ENCODE peak calls at places on chromosome 15, in nine cellular contexts. One of them, this sample, is unnamed.
A peak's percentile ranks its signal among the peaks of the same experiment; 100 is the strongest.

GRCh38 chr15:77162872-77163633 is 92.1 kb upstream of the TSPAN3 start:
- DNase-seq in heart left ventricle: no peak
- DNase-seq in body of pancreas: no peak
- DNase-seq in ovary: no peak
- DNase-seq in CD8-positive, alpha-beta T cell: no peak
- DNase-seq in SK-N-MC: no peak
- DNase-seq in lung: no peak
- DNase-seq in right atrium auricular region: no peak
- DNase-seq in heart right ventricle: no peak
- DNase-seq in this sample: no peak

GRCh38 chr15:98873441-98874218 is 134.0 kb downstream of the PGPEP1L start:
- DNase-seq in heart left ventricle: no peak
- DNase-seq in body of pancreas: no peak
- DNase-seq in ovary: no peak
- DNase-seq in CD8-positive, alpha-beta T cell: no peak
- DNase-seq in SK-N-MC: no peak
- DNase-seq in lung: no peak
- DNase-seq in right atrium auricular region: no peak
- DNase-seq in heart right ventricle: no peak
- DNase-seq in this sample: no peak

GRCh38 chr15:48695088-48695834 is 49.8 kb upstream of the FBN1 start:
- DNase-seq in heart left ventricle: no peak
- DNase-seq in body of pancreas: no peak
- DNase-seq in ovary: no peak
- DNase-seq in CD8-positive, alpha-beta T cell: no peak
- DNase-seq in SK-N-MC: no peak
- DNase-seq in lung: no peak
- DNase-seq in right atrium auricular region: no peak
- DNase-seq in heart right ventricle: no peak
- DNase-seq in this sample: no peak

GRCh38 chr15:22902046-22902445 is 63.6 kb downstream of the NIPA2 start:
- DNase-seq in heart left ventricle: no peak
- DNase-seq in body of pancreas: no peak
- DNase-seq in ovary: no peak
- DNase-seq in CD8-positive, alpha-beta T cell: no peak
- DNase-seq in SK-N-MC: no peak
- DNase-seq in lung: no peak
- DNase-seq in right atrium auricular region: no peak
- DNase-seq in heart right ventricle: no peak
- DNase-seq in this sample: no peak

GRCh38 chr15:71066983-71067382 is 48.3 kb upstream of the THSD4 start:
- DNase-seq in heart left ventricle: no peak
- DNase-seq in body of pancreas: peak; percentile 13
- DNase-seq in ovary: no peak
- DNase-seq in CD8-positive, alpha-beta T cell: no peak
- DNase-seq in SK-N-MC: no peak
- DNase-seq in lung: no peak
- DNase-seq in right atrium auricular region: no peak
- DNase-seq in heart right ventricle: no peak
- DNase-seq in this sample: no peak

GRCh38 chr15:67181221-67181639 is 73.2 kb downstream of the AAGAB start:
- DNase-seq in heart left ventricle: peak; percentile 15
- DNase-seq in body of pancreas: no peak
- DNase-seq in ovary: no peak
- DNase-seq in CD8-positive, alpha-beta T cell: peak; percentile 14
- DNase-seq in SK-N-MC: no peak
- DNase-seq in lung: no peak
- DNase-seq in right atrium auricular region: peak; percentile 50
- DNase-seq in heart right ventricle: no peak
- DNase-seq in this sample: no peak

GRCh38 chr15:95319242-95319641 is 1011.3 kb upstream of the NR2F2 start:
- DNase-seq in heart left ventricle: no peak
- DNase-seq in body of pancreas: no peak
- DNase-seq in ovary: no peak
- DNase-seq in CD8-positive, alpha-beta T cell: no peak
- DNase-seq in SK-N-MC: no peak
- DNase-seq in lung: no peak
- DNase-seq in right atrium auricular region: no peak
- DNase-seq in heart right ventricle: no peak
- DNase-seq in this sample: no peak

GRCh38 chr15:40192942-40193341 is 32.1 kb downstream of the BUB1B start:
- DNase-seq in heart left ventricle: no peak
- DNase-seq in body of pancreas: no peak
- DNase-seq in ovary: no peak
- DNase-seq in CD8-positive, alpha-beta T cell: no peak
- DNase-seq in SK-N-MC: no peak
- DNase-seq in lung: no peak
- DNase-seq in right atrium auricular region: no peak
- DNase-seq in heart right ventricle: no peak
- DNase-seq in this sample: no peak

GRCh38 chr15:69482686-69483256 is 30.2 kb downstream of the RPLP1 start:
- DNase-seq in heart left ventricle: no peak
- DNase-seq in body of pancreas: peak; percentile 48
- DNase-seq in ovary: no peak
- DNase-seq in CD8-positive, alpha-beta T cell: no peak
- DNase-seq in SK-N-MC: no peak
- DNase-seq in lung: no peak
- DNase-seq in right atrium auricular region: no peak
- DNase-seq in heart right ventricle: no peak
- DNase-seq in this sample: no peak

GRCh38 chr15:45050587-45050986 is 27.6 kb downstream of the SORD start:
- DNase-seq in heart left ventricle: no peak
- DNase-seq in body of pancreas: no peak
- DNase-seq in ovary: no peak
- DNase-seq in CD8-positive, alpha-beta T cell: no peak
- DNase-seq in SK-N-MC: no peak
- DNase-seq in lung: no peak
- DNase-seq in right atrium auricular region: no peak
- DNase-seq in heart right ventricle: no peak
- DNase-seq in this sample: no peak

DNA sequence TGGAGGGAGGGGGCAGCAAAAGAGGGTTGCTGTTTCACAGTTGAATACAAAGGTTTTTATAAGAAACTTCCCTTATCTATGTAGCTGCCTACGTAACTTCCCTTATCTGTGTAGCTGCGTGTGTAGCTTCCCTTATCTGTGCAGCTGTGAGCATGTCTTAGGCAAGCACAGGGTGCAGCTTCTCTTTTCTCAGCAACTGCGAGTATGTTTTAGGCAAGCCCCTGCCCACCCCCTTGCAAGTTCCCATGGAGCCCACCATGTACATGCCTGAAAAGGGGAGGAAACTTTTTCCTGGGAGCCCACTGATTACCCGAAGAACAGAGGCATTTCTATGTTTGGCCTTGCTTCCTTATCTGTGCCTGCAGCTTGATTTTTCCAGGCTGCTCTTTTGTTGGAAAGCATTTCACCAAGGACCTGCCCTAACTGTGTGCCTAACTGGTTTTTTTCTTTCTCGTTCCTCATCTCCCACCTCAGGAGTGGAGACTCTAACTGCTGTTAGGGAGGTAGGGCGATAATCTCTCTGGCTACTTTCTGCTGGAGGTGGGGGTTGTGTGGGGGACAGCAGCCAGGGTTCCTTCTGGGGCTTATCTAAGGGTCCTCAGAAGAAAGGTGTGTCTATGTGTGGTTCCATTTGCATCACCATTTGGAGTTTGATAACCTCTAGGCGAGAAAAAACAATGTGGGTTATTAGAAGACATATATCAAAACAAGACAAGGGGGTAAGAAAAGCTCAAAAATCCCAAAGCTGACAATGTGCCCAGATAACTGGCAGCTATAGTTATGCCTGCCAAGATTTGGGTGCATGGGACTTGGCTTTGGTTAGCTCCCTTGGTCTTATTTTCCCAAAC is 26.0 kb downstream of the SORD start:
- DNase-seq in heart left ventricle: peak; percentile 20
- DNase-seq in body of pancreas: no peak
- DNase-seq in ovary: no peak
- DNase-seq in CD8-positive, alpha-beta T cell: no peak
- DNase-seq in SK-N-MC: no peak
- DNase-seq in lung: peak; percentile 38
- DNase-seq in right atrium auricular region: no peak
- DNase-seq in heart right ventricle: no peak
- DNase-seq in this sample: no peak
- H3K36me3 ChIP-seq in heart left ventricle: no peaks in the 10 kb centered on the region
- H3K36me3 ChIP-seq in body of pancreas: no peaks in the 10 kb centered on the region
- H3K36me3 ChIP-seq in ovary: no peaks in the 10 kb centered on the region
- H3K36me3 ChIP-seq in CD8-positive, alpha-beta T cell: no peaks in the 10 kb centered on the region
- H3K36me3 ChIP-seq in SK-N-MC: peaks cover 85% of the 10 kb centered on the region
- H3K36me3 ChIP-seq in lung: no peaks in the 10 kb centered on the region
- H3K36me3 ChIP-seq in right atrium auricular region: no peaks in the 10 kb centered on the region
- H3K36me3 ChIP-seq in heart right ventricle: no peaks in the 10 kb centered on the region
- H3K36me3 ChIP-seq in this sample: peaks cover 12% of the 10 kb centered on the region

GRCh38 chr15:34364041-34364440 is 3.0 kb downstream of the LPCAT4 start:
- DNase-seq in heart left ventricle: no peak
- DNase-seq in body of pancreas: no peak
- DNase-seq in ovary: no peak
- DNase-seq in CD8-positive, alpha-beta T cell: no peak
- DNase-seq in SK-N-MC: no peak
- DNase-seq in lung: no peak
- DNase-seq in right atrium auricular region: no peak
- DNase-seq in heart right ventricle: no peak
- DNase-seq in this sample: no peak
- H3K4me3 ChIP-seq in heart left ventricle: no peak overlapping the region
- H3K4me3 ChIP-seq in body of pancreas: no peak overlapping the region
- H3K4me3 ChIP-seq in ovary: no peak overlapping the region
- H3K4me3 ChIP-seq in CD8-positive, alpha-beta T cell: no peak overlapping the region
- H3K4me3 ChIP-seq in SK-N-MC: no peak overlapping the region
- H3K4me3 ChIP-seq in lung: no peak overlapping the region
- H3K4me3 ChIP-seq in right atrium auricular region: no peak overlapping the region
- H3K4me3 ChIP-seq in heart right ventricle: no peak overlapping the region
- H3K4me3 ChIP-seq in this sample: no peak overlapping the region

DNA sequence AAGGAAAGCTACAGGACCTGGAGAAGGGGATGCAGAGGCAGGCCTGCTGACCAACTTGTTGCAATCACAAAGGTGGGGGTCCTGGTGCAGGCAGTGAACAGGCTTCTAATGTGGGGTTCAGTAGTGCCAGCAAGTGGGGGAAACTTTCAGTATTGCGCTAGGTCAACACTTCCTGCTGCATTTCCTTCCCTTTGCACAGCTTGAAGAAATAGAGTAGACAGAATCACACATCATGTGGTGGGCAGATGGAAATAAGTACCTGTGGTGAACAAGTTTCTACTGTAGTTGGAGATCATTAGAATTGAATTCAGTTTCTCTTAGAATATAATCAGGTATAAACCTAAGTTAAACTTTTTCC is 63.4 kb downstream of the RGMA start:
- DNase-seq in heart left ventricle: no peak
- DNase-seq in body of pancreas: no peak
- DNase-seq in ovary: no peak
- DNase-seq in CD8-positive, alpha-beta T cell: no peak
- DNase-seq in SK-N-MC: no peak
- DNase-seq in lung: no peak
- DNase-seq in right atrium auricular region: no peak
- DNase-seq in heart right ventricle: no peak
- DNase-seq in this sample: no peak
- H3K36me3 ChIP-seq in heart left ventricle: peaks cover 71% of the 10 kb centered on the region
- H3K36me3 ChIP-seq in body of pancreas: peaks cover 23% of the 10 kb centered on the region
- H3K36me3 ChIP-seq in ovary: no peaks in the 10 kb centered on the region
- H3K36me3 ChIP-seq in CD8-positive, alpha-beta T cell: peaks cover 60% of the 10 kb centered on the region
- H3K36me3 ChIP-seq in SK-N-MC: peaks cover 62% of the 10 kb centered on the region
- H3K36me3 ChIP-seq in lung: peaks cover 44% of the 10 kb centered on the region
- H3K36me3 ChIP-seq in right atrium auricular region: peaks cover 58% of the 10 kb centered on the region
- H3K36me3 ChIP-seq in heart right ventricle: peaks cover under 1% of the 10 kb centered on the region
- H3K36me3 ChIP-seq in this sample: peaks cover 69% of the 10 kb centered on the region

GRCh38 chr15:42760759-42761158 is 23.8 kb upstream of the CDAN1 start:
- DNase-seq in heart left ventricle: no peak
- DNase-seq in body of pancreas: no peak
- DNase-seq in ovary: no peak
- DNase-seq in CD8-positive, alpha-beta T cell: no peak
- DNase-seq in SK-N-MC: no peak
- DNase-seq in lung: no peak
- DNase-seq in right atrium auricular region: no peak
- DNase-seq in heart right ventricle: no peak
- DNase-seq in this sample: no peak
- H3K4me3 ChIP-seq in heart left ventricle: no peak overlapping the region
- H3K4me3 ChIP-seq in body of pancreas: no peak overlapping the region
- H3K4me3 ChIP-seq in ovary: no peak overlapping the region
- H3K4me3 ChIP-seq in CD8-positive, alpha-beta T cell: no peak overlapping the region
- H3K4me3 ChIP-seq in SK-N-MC: no peak overlapping the region
- H3K4me3 ChIP-seq in lung: no peak overlapping the region
- H3K4me3 ChIP-seq in right atrium auricular region: no peak overlapping the region
- H3K4me3 ChIP-seq in heart right ventricle: no peak overlapping the region
- H3K4me3 ChIP-seq in this sample: no peak overlapping the region